ENCODE peak calls at places on chromosomes 13 and 19, in eight cellular contexts. Y is cardiac muscle cell, R is ascending aorta, C is brain microvascular endothelial cell, L is A673, G is aorta, I is heart left ventricle, B is A549. M is an unnamed sample.
A peak's percentile ranks its signal among the peaks of the same experiment; 100 is the strongest.

GRCh38 chr19:8663920-8664670 is 33.7 kb downstream of the NFILZ start:
- DNase-seq in G (peak; percentile 67), C (no peak), B (no peak), R (no peak), I (no peak), L (peak; percentile 30), Y (no peak), M (no peak)

GRCh38 chr13:58985845-58986244 is 1177.9 kb downstream of the DIAPH3 start:
- DNase-seq in Y (no peak), G (no peak), R (no peak), I (no peak), C (no peak), B (no peak), L (no peak), M (no peak)

GRCh38 chr19:51480590-51480989 is 2.3 kb downstream of the CEACAM18 start:
- DNase-seq in C (peak; percentile 4), Y (peak; percentile 56), L (peak; percentile 51), G (no peak), I (no peak), B (no peak), R (no peak), M (no peak)

GRCh38 chr13:45807520-45808099 is 43.9 kb downstream of the SIAH3 start:
- DNase-seq in I (no peak), L (peak; percentile 73), C (peak; percentile 44), Y (peak; percentile 56), R (no peak), G (no peak), B (peak; percentile 43), M (no peak)

GRCh38 chr13:41470187-41470586 is 12.8 kb downstream of the RGCC start:
- DNase-seq in R (no peak), C (no peak), L (no peak), I (no peak), B (no peak), Y (no peak), G (no peak), M (no peak)

GRCh38 chr19:54355675-54356074 is 9.1 kb downstream of the LAIR1 start:
- DNase-seq in B (no peak), L (no peak), G (no peak), Y (no peak), R (no peak), C (no peak), I (no peak), M (no peak)

GRCh38 chr19:47628058-47628771 is 19.3 kb downstream of the BICRA start:
- DNase-seq in Y (no peak), I (no peak), C (no peak), G (no peak), R (no peak), L (no peak), B (no peak), M (no peak)

GRCh38 chr19:2578391-2578826 is 102.5 kb downstream of the GADD45B start:
- DNase-seq in B (peak; percentile 42), Y (peak; percentile 71), R (peak; percentile 10), L (no peak), G (peak; percentile 79), C (peak; percentile 40), I (no peak), M (peak; percentile 71)

GRCh38 chr19:29565171-29565570 is 39.4 kb downstream of the VSTM2B start:
- DNase-seq in I (no peak), Y (no peak), G (no peak), B (no peak), R (no peak), L (no peak), C (no peak), M (no peak)

GRCh38 chr13:59873309-59873708 is 290.4 kb downstream of the DIAPH3 start:
- DNase-seq in B (no peak), I (no peak), Y (no peak), R (no peak), C (no peak), G (no peak), L (no peak), M (no peak)

GRCh38 chr19:6126335-6126974 is 9.0 kb upstream of the ACSBG2 start:
- DNase-seq in C (peak; percentile 41), G (no peak), L (peak; percentile 84), Y (peak; percentile 78), I (no peak), R (no peak), B (peak; percentile 62), M (no peak)

GRCh38 chr19:51993422-51993821 is 6.8 kb upstream of the ZNF350 start:
- DNase-seq in B (no peak), Y (no peak), C (no peak), L (no peak), G (no peak), I (no peak), R (no peak), M (no peak)

GRCh38 chr19:41637484-41637883 is 10.6 kb upstream of the CEACAM4 start:
- DNase-seq in Y (no peak), I (no peak), G (no peak), B (no peak), L (no peak), C (no peak), R (no peak), M (no peak)
- H3K27ac ChIP-seq in Y (no peak overlapping the region), I (no peak overlapping the region), G (no peak overlapping the region), B (no peak overlapping the region), L (no peak overlapping the region), C (no peak overlapping the region), R (no peak overlapping the region), M (no peak overlapping the region)

GRCh38 chr13:48116808-48117207 is 21.9 kb upstream of the MED4 start:
- DNase-seq in L (no peak), B (no peak), G (no peak), I (no peak), Y (no peak), R (no peak), C (no peak), M (no peak)

GRCh38 chr13:48108106-48108505 is 13.2 kb upstream of the MED4 start:
- DNase-seq in R (no peak), I (no peak), G (no peak), B (no peak), C (no peak), Y (no peak), L (no peak), M (no peak)

GRCh38 chr13:48110132-48110868 is 15.4 kb upstream of the MED4 start:
- DNase-seq in Y (peak; percentile 52), L (no peak), C (no peak), G (no peak), I (no peak), R (no peak), B (no peak), M (no peak)

GRCh38 chr13:48112896-48113525 is 18.1 kb upstream of the MED4 start:
- DNase-seq in B (no peak), L (no peak), I (no peak), G (no peak), R (no peak), C (peak; percentile 27), Y (no peak), M (no peak)

DNA sequence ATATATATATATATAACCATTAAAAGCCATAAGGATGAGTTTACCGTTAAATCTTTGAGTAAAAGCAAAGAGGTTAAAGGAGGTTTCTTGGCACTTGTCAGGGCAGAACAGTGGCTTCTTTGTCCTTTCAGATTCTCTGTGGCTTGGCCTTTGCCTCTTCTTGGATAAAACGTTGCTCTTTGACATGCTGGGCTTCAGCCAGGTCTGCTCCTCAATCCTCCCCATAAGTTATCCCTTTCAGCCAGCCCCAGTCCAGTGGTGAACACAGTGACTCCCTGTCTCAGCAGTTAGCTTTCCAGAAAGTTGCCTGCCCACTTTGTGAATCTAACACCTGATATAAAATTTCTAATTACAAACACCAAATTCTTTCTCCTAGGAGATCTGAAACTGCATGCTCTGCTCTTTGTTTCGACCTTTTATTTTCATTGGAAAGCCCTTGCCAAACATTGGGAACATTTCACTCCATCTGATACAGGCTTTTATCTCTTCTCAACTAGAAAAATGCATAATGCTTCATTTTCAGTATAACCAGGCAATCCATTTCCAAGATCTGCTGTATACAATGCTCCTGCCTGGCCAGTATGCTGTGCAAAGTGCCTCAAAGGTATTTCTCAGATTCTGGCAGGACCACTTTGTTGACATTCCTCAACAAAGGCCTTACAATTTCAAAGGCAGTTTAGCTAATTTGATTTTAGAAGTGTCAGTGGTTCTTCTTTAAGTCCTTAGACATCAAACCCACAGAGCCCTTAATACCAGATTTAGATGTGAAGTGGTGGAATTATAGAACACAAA is 16.2 kb upstream of the MED4 start:
- DNase-seq in C (no peak), L (no peak), Y (peak; percentile 86), G (no peak), I (peak; percentile 78), R (no peak), B (no peak), M (no peak)
- H3K27ac ChIP-seq in C (no peak overlapping the region), L (no peak overlapping the region), Y (no peak overlapping the region), G (no peak overlapping the region), I (peak overlapping the region; percentile 80), R (peak overlapping the region; percentile 51), B (no peak overlapping the region), M (peak overlapping the region; percentile 38)

GRCh38 chr13:28097503-28097902 is 2.9 kb downstream of the FLT3 start:
- DNase-seq in I (no peak), B (no peak), G (no peak), Y (no peak), R (no peak), L (no peak), C (no peak), M (no peak)

GRCh38 chr13:28099396-28100148 is 804 bp downstream of the FLT3 start:
- DNase-seq in R (no peak), I (no peak), C (no peak), L (no peak), B (no peak), Y (no peak), G (no peak), M (no peak)

GRCh38 chr13:28093871-28094270 is 6.5 kb downstream of the FLT3 start:
- DNase-seq in L (no peak), C (no peak), Y (no peak), B (no peak), G (no peak), R (no peak), I (no peak), M (no peak)

GRCh38 chr13:28089065-28089464 is 11.3 kb downstream of the FLT3 start:
- DNase-seq in R (no peak), G (no peak), C (no peak), L (no peak), B (no peak), I (no peak), Y (no peak), M (no peak)

DNA sequence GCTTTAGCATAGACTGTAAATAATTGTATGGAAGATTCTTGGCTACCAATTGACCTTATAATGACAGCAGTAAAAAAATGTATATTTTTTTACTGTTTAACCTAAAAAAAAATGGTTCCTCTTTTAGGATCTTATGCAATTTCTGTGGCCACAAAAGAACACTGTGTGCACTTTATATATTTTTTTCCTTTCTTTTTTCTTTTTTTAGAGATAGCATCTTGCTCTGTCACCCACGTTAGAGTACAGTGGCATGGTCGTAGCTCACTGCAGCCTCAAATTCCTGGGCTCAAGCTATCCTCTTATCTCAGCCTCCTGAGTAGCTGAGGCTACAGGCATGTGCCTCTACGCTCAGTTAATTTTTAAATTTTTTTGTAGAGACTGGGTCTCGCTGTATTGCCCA is 6.1 kb downstream of the FLT3 start:
- DNase-seq in L (no peak), R (no peak), Y (no peak), C (no peak), I (no peak), B (no peak), G (no peak), M (no peak)
- H3K27ac ChIP-seq in L (no peak overlapping the region), R (no peak overlapping the region), Y (no peak overlapping the region), C (no peak overlapping the region), I (no peak overlapping the region), B (no peak overlapping the region), G (no peak overlapping the region), M (no peak overlapping the region)

DNA sequence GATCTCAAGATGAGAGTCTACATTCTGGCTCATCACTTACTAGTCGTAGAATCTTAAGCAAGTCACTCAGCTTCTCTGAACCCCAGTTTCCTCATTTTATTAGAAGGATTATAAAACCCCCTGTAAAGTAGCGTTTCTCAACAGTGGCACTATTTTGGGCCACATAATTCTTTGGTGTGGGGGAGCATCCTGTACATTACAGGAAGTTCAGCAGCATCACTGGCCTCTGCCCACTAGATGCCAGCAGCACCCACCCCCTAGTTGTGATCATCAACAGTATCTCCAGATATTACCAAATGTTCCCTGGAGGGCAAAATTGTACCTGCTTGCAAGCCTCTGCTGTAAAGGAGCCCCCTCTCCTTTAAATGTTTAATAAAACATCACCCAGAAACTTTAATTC is 22.6 kb downstream of the STARD13 start:
- DNase-seq in R (no peak), Y (no peak), G (no peak), C (no peak), L (peak; percentile 67), B (no peak), I (no peak), M (no peak)
- H3K27ac ChIP-seq in R (no peak overlapping the region), Y (no peak overlapping the region), G (no peak overlapping the region), C (no peak overlapping the region), L (peak overlapping the region; percentile 73), B (peak overlapping the region; percentile 50), I (peak overlapping the region; percentile 26), M (no peak overlapping the region)

M was measured in upper lobe of right lung.